ENCODE peak calls at places on chromosomes 12 and 14, in five cellular contexts. U is WERI-Rb-1; S is caudate nucleus; E is naive thymus-derived CD4-positive, alpha-beta T cell; N is activated T-helper 1 cell treated with Interleukin-2 at 50 U/mL for 16 hours. Y is an unnamed sample.

GRCh38 chr12:105641742-105642141 is 311.3 kb downstream of the C12orf75 start:
- DNase-seq in S (no peak), N (no peak), E (no peak), U (no peak), Y (no peak)

GRCh38 chr12:53484686-53485567 is 14.3 kb downstream of the MAP3K12 start:
- DNase-seq in U (no peak), S (no peak), E (no peak), N (no peak), Y (no peak)

GRCh38 chr12:681857-682256 is 18.6 kb upstream of the NINJ2 start:
- DNase-seq in N (no peak), S (no peak), U (no peak), E (no peak), Y (no peak)

GRCh38 chr12:123997033-123997822 is 24.2 kb downstream of the ZNF664 start:
- DNase-seq in S (no peak), U (no peak), E (no peak), N (no peak), Y (no peak)

GRCh38 chr12:76639646-76640045 is 80.1 kb upstream of the OSBPL8 start:
- DNase-seq in N (no peak), E (no peak), S (peak), U (no peak), Y (no peak)

GRCh38 chr12:52380271-52380694 is 5.2 kb downstream of the KRT84 start:
- DNase-seq in S (peak), E (no peak), N (no peak), U (peak), Y (no peak)

GRCh38 chr12:106855221-106855758 is 80.8 kb downstream of the RIC8B start:
- DNase-seq in U (no peak), N (no peak), E (peak), S (no peak), Y (no peak)

GRCh38 chr12:66653801-66654200 is 25.1 kb downstream of the GRIP1 start:
- DNase-seq in U (no peak), E (no peak), S (no peak), N (no peak), Y (no peak)

GRCh38 chr14:70631948-70632347 is 9.8 kb upstream of the TTC9 start:
- DNase-seq in N (no peak), U (no peak), E (no peak), S (no peak), Y (no peak)

GRCh38 chr12:120642806-120643205 is 2.4 kb downstream of the CABP1 start:
- DNase-seq in S (no peak), E (no peak), U (no peak), N (no peak), Y (no peak)

GRCh38 chr12:12683725-12684124 is 12.3 kb downstream of the GPR19 start:
- DNase-seq in S (no peak), U (no peak), N (no peak), E (no peak), Y (no peak)

GRCh38 chr14:101464310-101464983 is 96.8 kb upstream of the DIO3 start:
- DNase-seq in U (no peak), E (no peak), N (no peak), S (no peak), Y (no peak)

GRCh38 chr12:114878781-114879180 is 194.8 kb upstream of the TBX3 start:
- DNase-seq in S (no peak), U (no peak), N (no peak), E (no peak), Y (no peak)

GRCh38 chr12:118166946-118167345 is 31.0 kb downstream of the PEBP1 start:
- DNase-seq in U (no peak), N (no peak), S (no peak), E (no peak), Y (no peak)